ENCODE peak calls at places on chromosomes 11 and 22, in nine cellular contexts. P is A673; X is H1; W is neural progenitor cell; K is colonic mucosa; A is CD8-positive, alpha-beta T cell; O is tibial nerve; C is mucosa of descending colon; B is psoas muscle. G is an unnamed sample. For H3K36me3 and H3K4me1, the result is how much of the 10 kb centered on the place peaks cover.

GRCh38 chr11:37115963-37116362 is 517.9 kb upstream of the RAG2 start:
- DNase-seq in P (no peak), X (no peak), W (no peak), K (no peak), A (no peak), O (no peak), C (no peak), B (no peak), G (no peak)

GRCh38 chr11:101126551-101127347 is 2.9 kb downstream of the PGR start:
- DNase-seq in P (peak), X (peak), W (peak), K (no peak), A (no peak), O (peak), C (no peak), B (peak), G (no peak)

GRCh38 chr11:115980747-115981475 is 476.7 kb upstream of the CADM1 start:
- DNase-seq in P (no peak), X (no peak), W (no peak), K (no peak), A (no peak), O (no peak), C (no peak), B (no peak), G (no peak)

GRCh38 chr11:62909107-62909894 is 11.9 kb downstream of the CHRM1 start:
- DNase-seq in P (peak), X (peak), W (peak), K (peak), A (no peak), O (peak), C (peak), B (peak), G (peak)

GRCh38 chr11:22599458-22599857 is 26.2 kb downstream of the FANCF start:
- DNase-seq in P (no peak), X (no peak), W (no peak), K (no peak), A (no peak), O (no peak), C (no peak), B (no peak), G (no peak)

GRCh38 chr11:3001496-3001895 is 9.4 kb upstream of the NAP1L4 start:
- DNase-seq in P (no peak), X (no peak), W (no peak), K (no peak), A (no peak), O (no peak), C (no peak), B (no peak), G (peak)

GRCh38 chr11:8717876-8718753 is 35.5 kb downstream of the RPL27A start:
- DNase-seq in P (peak), X (no peak), W (no peak), K (no peak), A (no peak), O (peak), C (no peak), B (peak), G (no peak)

GRCh38 chr11:9765320-9766101 is 101.6 kb downstream of the SWAP70 start:
- DNase-seq in P (peak), X (no peak), W (peak), K (no peak), A (no peak), O (peak), C (no peak), B (peak), G (peak)

GRCh38 chr22:30392661-30393321 is 4.0 kb upstream of the SEC14L2 start:
- DNase-seq in P (no peak), X (no peak), W (peak), K (no peak), A (no peak), O (no peak), C (no peak), B (no peak), G (peak)

GRCh38 chr11:60280412-60280811 is at the start of gene MS4A4A:
- DNase-seq in P (no peak), X (no peak), W (no peak), K (no peak), A (no peak), O (no peak), C (no peak), B (no peak), G (no peak)

GRCh38 chr11:115317428-115318185 is 186.6 kb downstream of the CADM1 start:
- DNase-seq in P (no peak), X (no peak), W (no peak), K (no peak), A (no peak), O (no peak), C (no peak), B (no peak), G (no peak)

GRCh38 chr11:78696177-78696576 is 121.5 kb upstream of the NARS2 start:
- DNase-seq in P (no peak), X (no peak), W (no peak), K (no peak), A (no peak), O (no peak), C (no peak), B (no peak), G (no peak)

GRCh38 chr11:19919050-19919561 is 206.5 kb downstream of the NAV2 start:
- DNase-seq in P (no peak), X (no peak), W (no peak), K (no peak), A (no peak), O (no peak), C (no peak), B (no peak), G (no peak)

GRCh38 chr11:32472226-32472625 is 36.9 kb upstream of the WT1 start:
- DNase-seq in P (peak), X (no peak), W (no peak), K (no peak), A (no peak), O (no peak), C (no peak), B (no peak), G (no peak)

GRCh38 chr11:66906077-66906929 is 49.4 kb downstream of the LRFN4 start:
- DNase-seq in P (no peak), X (no peak), W (peak), K (no peak), A (no peak), O (no peak), C (no peak), B (no peak), G (no peak)

GRCh38 chr11:126194121-126194543 is 17.3 kb downstream of the RPUSD4 start:
- DNase-seq in P (peak), X (no peak), W (peak), K (peak), A (peak), O (no peak), C (no peak), B (no peak), G (peak)

GRCh38 chr22:37518509-37519267 is 527 bp downstream of the CARD10 start:
- DNase-seq in P (no peak), X (no peak), W (peak), K (peak), A (no peak), O (no peak), C (peak), B (no peak), G (no peak)

GRCh38 chr11:112219476-112220232 is 6.6 kb upstream of the PTS start:
- DNase-seq in P (peak), X (no peak), W (peak), K (peak), A (peak), O (no peak), C (no peak), B (no peak), G (peak)

GRCh38 chr11:66491315-66491935 is 11.2 kb downstream of the DPP3 start:
- DNase-seq in P (no peak), X (no peak), W (peak), K (no peak), A (no peak), O (no peak), C (no peak), B (no peak), G (no peak)

GRCh38 chr22:42299586-42300285 is 29.3 kb upstream of the TCF20 start:
- DNase-seq in P (peak), X (no peak), W (peak), K (no peak), A (peak), O (no peak), C (no peak), B (no peak), G (no peak)

GRCh38 chr11:61718613-61719302 is 33.7 kb upstream of the MYRF start:
- DNase-seq in P (peak), X (no peak), W (peak), K (no peak), A (no peak), O (no peak), C (no peak), B (no peak), G (peak)

GRCh38 chr11:66850235-66850587 is 6.7 kb upstream of the LRFN4 start:
- DNase-seq in P (no peak), X (no peak), W (no peak), K (no peak), A (no peak), O (no peak), C (peak), B (peak), G (no peak)

GRCh38 chr11:114167355-114168085 is 108.0 kb downstream of the ZBTB16 start:
- DNase-seq in P (no peak), X (no peak), W (no peak), K (no peak), A (no peak), O (no peak), C (no peak), B (peak), G (no peak)

GRCh38 chr11:71395010-71395560 is 53.1 kb downstream of the DHCR7 start:
- DNase-seq in P (no peak), X (no peak), W (peak), K (no peak), A (no peak), O (no peak), C (no peak), B (no peak), G (no peak)

GRCh38 chr11:46315033-46315738 is 32.1 kb upstream of the DGKZ start:
- DNase-seq in P (peak), X (peak), W (peak), K (peak), A (peak), O (peak), C (no peak), B (peak), G (peak)

GRCh38 chr11:67303132-67303988 is at the start of gene SSH3:
- DNase-seq in P (peak), X (peak), W (peak), K (peak), A (peak), O (peak), C (peak), B (peak), G (no peak)

GRCh38 chr22:36246718-36247117 is 6.2 kb upstream of the APOL1 start:
- DNase-seq in P (no peak), X (no peak), W (no peak), K (no peak), A (no peak), O (no peak), C (no peak), B (no peak), G (no peak)

GRCh38 chr11:120283124-120283523 is 42.0 kb upstream of the TLCD5 start:
- DNase-seq in P (no peak), X (no peak), W (no peak), K (no peak), A (no peak), O (no peak), C (no peak), B (no peak), G (no peak)

GRCh38 chr11:94537051-94537600 is 6.6 kb upstream of the FUT4 start:
- DNase-seq in P (no peak), X (no peak), W (no peak), K (peak), A (no peak), O (no peak), C (no peak), B (no peak), G (no peak)

GRCh38 chr11:47786373-47786772 is 19.2 kb upstream of the FNBP4 start:
- DNase-seq in P (peak), X (no peak), W (no peak), K (no peak), A (no peak), O (no peak), C (no peak), B (peak), G (peak)

GRCh38 chr11:119721129-119722120 is 7.6 kb downstream of the NECTIN1 start:
- DNase-seq in P (peak), X (no peak), W (peak), K (peak), A (no peak), O (no peak), C (no peak), B (peak), G (peak)

GRCh38 chr11:124893781-124894401 is 3.8 kb downstream of the ROBO4 start:
- DNase-seq in P (no peak), X (no peak), W (no peak), K (no peak), A (no peak), O (no peak), C (no peak), B (no peak), G (no peak)

GRCh38 chr22:44567846-44568493 is 69.9 kb upstream of the RTL6 start:
- DNase-seq in P (peak), X (no peak), W (no peak), K (peak), A (peak), O (no peak), C (peak), B (peak), G (peak)

DNA sequence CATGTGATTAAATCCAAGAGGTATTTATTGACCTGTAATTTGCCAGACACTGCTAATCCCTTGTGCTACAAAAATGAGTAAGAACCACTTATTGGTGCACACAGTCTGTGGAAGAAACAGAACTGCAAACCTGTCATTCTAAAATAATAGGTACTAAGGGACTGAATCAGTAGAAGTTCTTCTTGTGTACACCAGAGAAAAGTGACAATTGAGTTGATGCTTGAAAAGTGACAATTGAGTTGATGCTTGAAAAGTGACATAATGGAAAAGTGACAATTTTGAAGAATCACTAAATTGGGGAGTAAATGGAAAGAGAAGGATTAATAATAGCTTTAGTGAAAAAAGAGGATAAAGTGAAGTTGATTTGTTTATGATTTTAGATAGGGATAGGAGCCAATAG is 56.4 kb downstream of the DKK3 start:
- DNase-seq in P (no peak), X (no peak), W (no peak), K (no peak), A (no peak), O (no peak), C (no peak), B (no peak), G (no peak)
- H3K36me3 ChIP-seq in P (under half), X (under half), W (under half), K (under half), A (under half), O (under half), C (under half), B (under half), G (under half)

GRCh38 chr11:65338680-65339079 is 5.0 kb downstream of the DPF2 start:
- DNase-seq in P (no peak), X (no peak), W (no peak), K (no peak), A (no peak), O (no peak), C (no peak), B (no peak), G (no peak)

GRCh38 chr11:65334696-65335295 is 1.1 kb downstream of the DPF2 start:
- DNase-seq in P (no peak), X (no peak), W (peak), K (no peak), A (no peak), O (no peak), C (no peak), B (no peak), G (no peak)

DNA sequence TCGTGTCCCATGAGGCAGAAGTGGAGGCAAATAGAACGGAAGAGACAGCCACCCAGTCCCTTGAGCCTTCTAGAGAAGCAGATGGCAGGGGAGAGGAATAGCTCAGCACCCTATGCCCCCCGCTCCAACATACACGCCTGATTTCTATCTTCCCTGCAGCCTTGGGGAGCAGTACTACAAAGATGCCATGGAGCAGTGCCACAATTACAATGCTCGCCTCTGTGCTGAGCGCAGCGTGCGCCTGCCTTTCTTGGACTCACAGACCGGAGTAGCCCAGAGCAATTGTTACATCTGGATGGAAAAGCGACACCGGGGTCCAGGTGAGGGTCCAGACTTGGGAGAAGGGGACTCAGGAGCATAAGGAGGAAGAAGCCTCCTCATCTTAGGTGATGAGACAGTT is 6.6 kb downstream of the DPF2 start:
- DNase-seq in P (no peak), X (no peak), W (no peak), K (no peak), A (no peak), O (no peak), C (peak), B (no peak), G (no peak)
- H3K4me1 ChIP-seq in P (under half), X (under half), W (under half), K (under half), A (under half), O (under half), C (under half), B (under half), G (under half)

GRCh38 chr11:75099635-75100034 is 3.0 kb upstream of the OR2AT4 start:
- DNase-seq in P (no peak), X (no peak), W (no peak), K (no peak), A (no peak), O (no peak), C (no peak), B (no peak), G (no peak)
- TF ChIP-seq CTCF in P (no peak), X (no peak), W (no peak), K (no peak), A (no peak), O (no peak), C (no peak), B (no peak), G (no peak)

GRCh38 chr22:46407748-46408147 is 72.2 kb downstream of the TRMU start:
- DNase-seq in P (no peak), X (no peak), W (no peak), K (no peak), A (no peak), O (no peak), C (no peak), B (no peak), G (no peak)

GRCh38 chr22:46406791-46407190 is 71.3 kb downstream of the TRMU start:
- DNase-seq in P (no peak), X (no peak), W (no peak), K (no peak), A (no peak), O (no peak), C (no peak), B (no peak), G (no peak)

GRCh38 chr22:46405925-46406324 is 70.4 kb downstream of the TRMU start:
- DNase-seq in P (no peak), X (no peak), W (no peak), K (no peak), A (no peak), O (no peak), C (no peak), B (no peak), G (no peak)

GRCh38 chr22:46408568-46409506 is 73.3 kb downstream of the TRMU start:
- DNase-seq in P (no peak), X (no peak), W (no peak), K (no peak), A (no peak), O (no peak), C (no peak), B (no peak), G (no peak)

GRCh38 chr22:46406349-46406748 is 70.8 kb downstream of the TRMU start:
- DNase-seq in P (no peak), X (no peak), W (no peak), K (no peak), A (no peak), O (no peak), C (no peak), B (no peak), G (no peak)
- H3K36me3 ChIP-seq in P (under half), X (under half), W (under half), K (under half), A (under half), O (under half), C (under half), B (under half), G (under half)

DNA sequence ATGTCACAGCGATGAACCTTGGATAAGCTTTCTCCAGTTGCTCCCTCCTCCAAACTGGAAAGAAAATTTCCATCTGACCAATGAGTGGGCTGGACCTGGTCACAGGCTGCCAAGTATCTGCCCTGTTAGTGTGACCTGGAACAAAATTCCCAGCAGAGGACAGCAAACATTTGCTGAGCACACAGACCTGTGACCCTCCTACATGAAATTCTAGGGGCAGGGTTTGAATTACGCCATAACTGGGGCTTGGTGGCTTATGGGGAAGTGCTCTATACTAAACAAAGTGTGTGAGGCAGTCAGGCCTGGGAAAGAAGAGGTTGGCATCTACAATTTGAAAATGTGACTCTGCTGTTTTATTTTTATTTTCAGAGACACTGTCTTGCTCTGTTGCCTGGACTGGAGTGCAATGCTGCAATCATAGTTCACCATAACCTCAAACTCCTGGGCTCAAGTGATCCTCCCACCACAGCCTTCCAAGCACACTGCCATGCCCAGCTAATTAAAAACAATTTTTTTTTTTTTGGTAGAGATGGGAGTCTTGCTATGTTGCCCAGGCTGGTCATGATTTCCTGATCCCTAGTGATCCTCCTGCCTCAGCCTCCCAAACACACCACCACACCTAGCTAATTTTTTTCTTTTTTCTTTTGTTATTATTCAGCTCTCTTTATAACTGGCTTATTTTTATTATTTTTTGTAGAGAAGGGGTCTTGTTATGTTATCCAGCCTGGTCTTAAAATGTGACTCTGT is 13.6 kb upstream of the XBP1 start:
- DNase-seq in P (no peak), X (no peak), W (no peak), K (peak), A (no peak), O (no peak), C (no peak), B (no peak), G (no peak)
- H3K4me1 ChIP-seq in P (under half), X (under half), W (under half), K (under half), A (half or more), O (under half), C (under half), B (under half), G (under half)

GRCh38 chr11:57111646-57112045 is 70.1 kb upstream of the LRRC55 start:
- DNase-seq in P (no peak), X (no peak), W (no peak), K (no peak), A (no peak), O (no peak), C (no peak), B (no peak), G (no peak)

GRCh38 chr11:57121996-57122395 is 59.8 kb upstream of the LRRC55 start:
- DNase-seq in P (no peak), X (no peak), W (peak), K (no peak), A (no peak), O (no peak), C (no peak), B (no peak), G (no peak)

GRCh38 chr11:57116654-57117053 is 65.1 kb upstream of the LRRC55 start:
- DNase-seq in P (peak), X (peak), W (peak), K (peak), A (no peak), O (no peak), C (no peak), B (no peak), G (peak)
- TF ChIP-seq CTCF in P (peak), X (peak), W (peak), K (peak), A (no peak), O (peak), C (peak), B (peak), G (peak)

GRCh38 chr11:95867105-95867504 is 56.8 kb downstream of the MTMR2 start:
- DNase-seq in P (no peak), X (no peak), W (no peak), K (no peak), A (no peak), O (no peak), C (no peak), B (no peak), G (no peak)

GRCh38 chr11:95863486-95864140 is 60.3 kb downstream of the MTMR2 start:
- DNase-seq in P (no peak), X (no peak), W (no peak), K (no peak), A (no peak), O (no peak), C (no peak), B (no peak), G (no peak)
- H3K36me3 ChIP-seq in P (under half), X (under half), W (under half), K (under half), A (under half), O (under half), C (under half), B (under half), G (under half)

GRCh38 chr11:96203567-96204365 is 139.2 kb downstream of the MAML2 start:
- DNase-seq in P (no peak), X (no peak), W (no peak), K (no peak), A (no peak), O (no peak), C (no peak), B (no peak), G (no peak)
- H3K4me1 ChIP-seq in P (half or more), X (under half), W (under half), K (under half), A (half or more), O (under half), C (under half), B (under half), G (under half)